ENCODE peak calls at places on chromosomes 11 and 22, in five cellular contexts. V is WTC11, L is K562, P is HepG2, Q is GM12878. D is an unnamed sample.

GRCh38 chr11:82854242-82854641 is 46.0 kb downstream of the PRCP start:
- DNase-seq in V (no peak), L (no peak), P (no peak), Q (no peak), D (no peak)

GRCh38 chr11:107354780-107355179 is 102.8 kb downstream of the CWF19L2 start:
- DNase-seq in V (no peak), L (no peak), P (no peak), Q (no peak), D (no peak)

GRCh38 chr22:48943567-48944432 is 883.9 kb downstream of the BRD1 start:
- DNase-seq in V (peak), L (peak), P (peak), Q (no peak), D (peak)

GRCh38 chr11:86193297-86194095 is 51.1 kb upstream of the EED start:
- DNase-seq in V (peak), L (peak), P (peak), Q (peak), D (peak)

GRCh38 chr11:106391771-106392412 is 314.4 kb downstream of the AASDHPPT start:
- DNase-seq in V (no peak), L (no peak), P (no peak), Q (no peak), D (no peak)

GRCh38 chr11:65434667-65435179 is 12.1 kb downstream of the NEAT1 start:
- DNase-seq in V (no peak), L (no peak), P (no peak), Q (no peak), D (no peak)

GRCh38 chr11:80096736-80097135 is 655.9 kb upstream of the TENM4 start:
- DNase-seq in V (no peak), L (no peak), P (no peak), Q (no peak), D (no peak)

GRCh38 chr11:10751581-10751940 is 515 bp downstream of the CTR9 start:
- DNase-seq in V (no peak), L (no peak), P (no peak), Q (no peak), D (no peak)

GRCh38 chr11:78961186-78961782 is 386.6 kb upstream of the NARS2 start:
- DNase-seq in V (peak), L (peak), P (no peak), Q (no peak), D (peak)

GRCh38 chr11:35970445-35970844 is 26.6 kb downstream of the LDLRAD3 start:
- DNase-seq in V (no peak), L (no peak), P (no peak), Q (no peak), D (no peak)

DNA sequence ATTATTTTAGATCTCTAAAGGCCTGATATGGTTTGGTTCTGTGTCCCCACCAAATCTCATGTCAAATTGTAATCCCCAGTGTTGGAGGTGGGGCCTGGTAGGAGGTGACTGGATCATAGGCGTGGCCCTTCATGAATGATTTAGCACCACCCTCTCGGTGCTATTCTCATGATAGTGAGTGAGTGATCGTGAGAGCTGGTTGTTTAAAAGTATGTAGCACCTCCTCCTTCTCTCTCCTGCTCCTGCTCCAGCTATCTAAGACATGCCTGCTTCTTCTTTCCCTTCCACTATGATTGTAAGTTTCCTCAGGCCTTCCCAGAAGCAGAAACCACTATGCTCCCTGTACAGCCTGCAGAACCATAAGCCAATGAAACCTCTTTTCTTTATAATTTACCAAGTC is 114.1 kb downstream of the SERGEF start:
- DNase-seq in V (peak), L (no peak), P (no peak), Q (no peak), D (no peak)
- TF ChIP-seq ATF3 in V (no peak), L (no peak), P (no peak), Q (no peak), D (no peak)

GRCh38 chr11:119403021-119403420 is 20.0 kb downstream of the THY1 start:
- DNase-seq in V (no peak), L (no peak), P (no peak), Q (no peak), D (no peak)
- TF ChIP-seq CREB1 in V (no peak), L (no peak), P (no peak), Q (no peak), D (no peak)

DNA sequence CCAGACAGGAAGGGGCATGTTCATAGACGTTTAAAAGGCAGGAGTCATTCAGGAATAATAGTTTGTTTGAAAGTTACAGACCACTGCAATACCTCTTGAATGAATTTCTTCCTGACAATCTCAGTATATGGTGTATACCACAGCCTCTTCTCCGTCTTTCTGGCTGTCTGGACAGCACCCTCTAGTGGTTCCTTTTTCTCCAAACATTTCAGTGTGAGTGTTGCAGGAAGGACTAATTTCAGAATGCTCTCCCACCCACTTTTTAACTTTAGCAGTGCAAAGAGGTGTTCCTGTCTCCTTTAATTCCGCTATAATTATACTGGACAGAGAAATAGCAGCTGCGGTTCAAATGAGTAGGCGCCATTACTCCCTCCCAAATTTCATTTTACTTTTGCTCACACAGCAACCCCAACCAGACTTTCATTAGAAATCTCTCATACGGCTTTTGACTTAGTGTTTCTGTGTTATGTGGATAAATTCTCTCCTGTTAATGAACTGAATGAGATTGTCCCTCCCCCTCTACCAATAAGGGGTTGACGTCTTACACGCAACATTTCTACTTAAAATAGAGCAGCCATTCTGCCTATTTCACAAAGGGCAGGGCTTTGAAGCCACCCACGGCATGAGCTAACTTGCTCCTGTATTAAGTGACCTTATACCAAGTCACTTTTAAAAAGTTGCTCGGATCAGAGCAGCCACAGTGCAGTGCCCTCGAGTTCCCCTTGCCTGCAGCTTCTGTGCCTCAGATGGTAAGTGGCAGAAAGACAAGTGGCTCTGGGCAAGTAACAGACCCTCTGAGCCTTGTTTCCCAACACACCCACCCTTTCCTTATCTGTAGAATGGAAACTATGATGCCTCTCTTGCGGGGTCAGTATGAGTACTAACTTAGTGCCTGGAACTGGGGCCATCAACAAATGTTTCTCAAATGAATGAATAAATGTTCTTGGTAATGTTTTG is 368.6 kb downstream of the OPCML start:
- DNase-seq in V (no peak), L (peak), P (peak), Q (peak), D (no peak)
- TF ChIP-seq ATF3 in V (no peak), L (no peak), P (no peak), Q (no peak), D (no peak)

GRCh38 chr11:124646148-124646547 is 23.5 kb downstream of the TBRG1 start:
- DNase-seq in V (no peak), L (no peak), P (no peak), Q (no peak), D (no peak)

GRCh38 chr11:124642628-124643027 is 20.0 kb downstream of the TBRG1 start:
- DNase-seq in V (no peak), L (no peak), P (no peak), Q (no peak), D (no peak)

GRCh38 chr11:124643042-124643604 is 20.5 kb downstream of the TBRG1 start:
- DNase-seq in V (no peak), L (no peak), P (no peak), Q (no peak), D (no peak)

GRCh38 chr11:124643605-124644425 is 21.2 kb downstream of the TBRG1 start:
- DNase-seq in V (no peak), L (peak), P (no peak), Q (no peak), D (no peak)

DNA sequence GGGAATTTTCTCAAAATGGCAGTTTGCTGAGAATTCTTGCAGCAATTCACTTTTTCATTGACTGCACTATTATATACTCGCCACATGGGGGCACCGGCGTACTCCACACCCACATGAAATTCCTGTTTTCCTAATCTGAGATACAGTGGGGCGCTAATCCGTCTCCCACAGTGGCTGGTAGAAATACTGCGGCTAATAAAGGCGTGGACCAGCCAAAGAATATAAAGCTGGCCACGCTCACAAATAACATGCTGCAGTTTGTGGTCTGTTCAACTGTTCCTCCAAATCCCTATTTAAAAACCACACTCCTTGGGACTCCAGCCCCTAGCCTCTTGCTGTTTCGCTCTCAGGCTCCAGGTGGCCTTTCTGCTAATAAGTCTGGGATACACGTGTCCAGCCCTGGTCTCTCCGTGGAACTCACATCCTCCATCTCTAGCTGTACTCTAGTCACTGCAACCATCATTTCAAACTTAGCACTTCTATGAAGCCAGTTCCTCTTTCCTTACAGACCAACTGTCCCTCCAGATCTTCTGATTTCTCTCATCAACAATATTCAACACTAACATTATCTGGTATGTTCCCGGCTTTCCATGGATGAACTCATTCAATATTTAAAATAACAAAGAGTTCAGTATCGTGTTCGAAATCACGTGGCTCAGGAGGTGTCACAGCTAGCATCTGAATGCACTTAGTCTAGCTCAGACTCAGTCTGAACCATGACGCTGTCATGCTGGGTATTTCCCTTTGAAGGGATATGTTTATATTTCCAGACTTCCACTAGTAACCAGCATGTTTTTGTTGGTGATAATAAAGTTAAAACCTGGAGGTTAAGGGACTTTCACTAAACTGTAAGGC is 22.0 kb downstream of the TBRG1 start:
- DNase-seq in V (peak), L (peak), P (peak), Q (no peak), D (peak)
- TF ChIP-seq CREB1 in V (no peak), L (no peak), P (no peak), Q (no peak), D (peak)

GRCh38 chr11:1652026-1652425 is 22.5 kb downstream of the KRTAP5-5 start:
- DNase-seq in V (no peak), L (no peak), P (no peak), Q (no peak), D (no peak)

GRCh38 chr11:1652442-1652777 is 22.8 kb downstream of the KRTAP5-5 start:
- DNase-seq in V (no peak), L (no peak), P (no peak), Q (no peak), D (no peak)

GRCh38 chr11:1653541-1654387 is 24.2 kb downstream of the KRTAP5-5 start:
- DNase-seq in V (no peak), L (no peak), P (no peak), Q (no peak), D (no peak)

GRCh38 chr11:1654388-1655167 is 25.0 kb downstream of the KRTAP5-5 start:
- DNase-seq in V (no peak), L (no peak), P (no peak), Q (no peak), D (no peak)

GRCh38 chr11:1652778-1653540 is 23.4 kb downstream of the KRTAP5-5 start:
- DNase-seq in V (peak), L (peak), P (peak), Q (no peak), D (peak)
- TF ChIP-seq ATF3 in V (no peak), L (no peak), P (no peak), Q (no peak), D (no peak)

DNA sequence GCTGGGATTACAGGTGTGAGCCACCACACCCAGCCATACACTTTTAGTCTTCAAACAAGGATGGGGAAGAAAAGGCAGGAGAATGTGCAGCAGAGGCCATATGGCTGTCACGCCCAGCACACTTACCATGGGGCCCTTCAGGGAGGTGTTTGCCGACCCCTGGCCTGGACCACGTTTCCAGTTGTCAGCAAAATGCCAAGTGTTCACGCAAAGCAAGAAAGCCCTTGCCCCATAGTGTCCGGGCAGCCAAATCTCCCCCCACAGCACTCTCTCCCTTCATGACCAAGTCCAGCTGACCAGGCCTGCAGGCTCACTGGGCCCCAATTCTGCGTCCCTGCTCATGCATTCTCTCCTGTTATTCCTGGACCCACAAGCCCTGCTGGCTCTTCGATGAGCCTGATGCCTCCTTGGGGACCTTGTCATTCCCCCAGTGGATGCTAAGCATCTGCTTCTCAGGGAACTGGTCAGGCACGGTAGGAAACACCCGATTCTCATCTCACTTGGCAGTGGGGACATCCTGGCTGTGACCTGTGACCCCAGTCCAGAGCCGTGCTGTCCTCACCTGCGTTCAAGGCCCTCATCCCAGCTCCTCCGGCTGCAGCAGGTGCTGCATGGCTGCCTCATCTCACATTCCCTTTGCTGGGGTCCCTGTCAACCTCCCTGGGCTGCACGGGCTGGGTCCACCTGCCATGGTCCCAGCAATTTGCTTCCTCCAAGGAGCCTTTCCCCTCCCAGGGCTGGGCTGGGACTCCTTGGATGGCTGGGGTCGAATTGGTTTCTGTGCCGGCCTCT is 96.4 kb downstream of the CTTN start:
- DNase-seq in V (no peak), L (no peak), P (no peak), Q (no peak), D (no peak)
- TF ChIP-seq CREB1 in V (no peak), L (no peak), P (no peak), Q (no peak), D (no peak)

GRCh38 chr11:9691865-9692264 is 28.0 kb downstream of the SWAP70 start:
- DNase-seq in V (no peak), L (no peak), P (no peak), Q (no peak), D (no peak)

GRCh38 chr11:9688716-9689511 is 25.0 kb downstream of the SWAP70 start:
- DNase-seq in V (no peak), L (no peak), P (no peak), Q (peak), D (no peak)

GRCh38 chr11:9693801-9694553 is 30.1 kb downstream of the SWAP70 start:
- DNase-seq in V (no peak), L (no peak), P (no peak), Q (no peak), D (no peak)

GRCh38 chr11:9689721-9690120 is 25.8 kb downstream of the SWAP70 start:
- DNase-seq in V (no peak), L (no peak), P (no peak), Q (no peak), D (no peak)

DNA sequence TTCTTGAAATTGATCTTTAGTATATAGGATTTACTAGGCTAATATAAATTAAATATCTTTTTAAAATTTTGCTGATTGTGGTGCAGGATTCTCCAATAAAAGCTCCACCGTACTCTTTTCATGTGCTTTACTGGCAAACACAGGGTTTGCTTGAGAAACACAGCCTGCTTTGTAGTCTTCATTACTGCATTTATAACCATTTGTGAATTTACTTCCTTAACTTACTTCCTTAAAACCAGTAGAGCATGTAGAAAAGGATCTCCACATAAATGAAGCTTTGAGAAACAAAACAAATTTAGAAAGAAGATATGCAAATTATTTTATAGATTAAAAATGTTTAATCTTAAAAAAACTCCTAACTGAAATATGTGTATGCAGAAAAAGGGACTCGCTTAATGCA is 28.8 kb downstream of the SWAP70 start:
- DNase-seq in V (no peak), L (no peak), P (no peak), Q (no peak), D (no peak)
- TF ChIP-seq ATF3 in V (no peak), L (no peak), P (no peak), Q (no peak), D (no peak)

DNA sequence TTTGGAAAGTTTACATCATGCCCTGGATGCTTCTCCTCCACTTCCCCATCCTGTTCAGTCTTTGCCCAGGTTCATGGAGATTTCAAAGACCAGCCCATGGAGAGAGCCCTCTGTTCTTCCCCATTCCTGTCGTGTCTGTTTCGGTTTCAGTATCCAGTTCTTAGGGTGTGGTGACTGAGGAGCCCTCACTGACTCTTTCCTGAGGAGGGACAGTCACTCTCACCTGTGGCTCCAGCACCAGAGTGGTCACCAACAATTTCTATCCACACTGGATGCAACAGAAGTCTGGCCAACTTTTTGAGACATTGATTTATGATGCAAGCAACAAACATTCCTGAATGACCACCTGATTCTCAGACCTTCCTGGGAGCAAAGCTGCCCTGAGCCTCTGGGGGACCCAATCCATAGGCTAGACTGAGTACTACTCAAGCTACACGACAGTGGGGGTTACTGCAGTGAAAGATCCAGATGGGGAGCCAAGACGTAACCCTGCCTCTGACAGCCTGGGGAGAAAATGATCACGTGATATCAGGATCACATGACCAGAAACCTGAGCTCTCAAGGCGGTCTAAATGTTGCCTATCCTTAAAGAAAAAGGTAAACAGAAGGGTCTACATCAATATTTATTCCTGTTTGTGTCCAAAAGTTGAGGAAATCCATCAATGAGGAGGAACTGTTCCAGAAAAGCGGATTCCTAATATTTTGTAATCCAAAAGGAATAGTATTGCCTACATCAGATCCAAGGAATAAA is 76.2 kb upstream of the VPREB1 start:
- DNase-seq in V (no peak), L (peak), P (peak), Q (peak), D (no peak)
- TF ChIP-seq CREB1 in V (no peak), L (no peak), P (no peak), Q (no peak), D (no peak)

D was measured in H1.